ENCODE peak calls at places on chromosomes 6 and 20, in seven cellular contexts. W is PC-3, Y is cardiac muscle cell, M is fibroblast of lung, R is HCT116, B is ovary, F is upper lobe of left lung. Q is an unnamed sample. For H3K4me1, the result is how much of the 10 kb centered on the place peaks cover.

GRCh38 chr6:8194499-8194898 is 92.2 kb upstream of the EEF1E1 start:
- DNase-seq in W (no peak), Y (no peak), M (peak), R (no peak), B (no peak), F (no peak), Q (no peak)

GRCh38 chr20:49405062-49405683 is 77.3 kb downstream of the KCNB1 start:
- DNase-seq in W (no peak), Y (no peak), M (no peak), R (no peak), B (no peak), F (no peak), Q (no peak)

GRCh38 chr6:1609662-1610496 is at the start of gene FOXC1:
- DNase-seq in W (peak), Y (peak), M (peak), R (peak), B (peak), F (peak), Q (peak)

GRCh38 chr20:38034108-38034649 is 633 bp downstream of the RPRD1B start:
- DNase-seq in W (no peak), Y (no peak), M (peak), R (no peak), B (no peak), F (no peak), Q (no peak)

GRCh38 chr6:82872092-82872635 is 193.5 kb downstream of the UBE3D start:
- DNase-seq in W (peak), Y (no peak), M (no peak), R (no peak), B (no peak), F (no peak), Q (no peak)

GRCh38 chr6:78363688-78364087 is 503.7 kb upstream of the IRAK1BP1 start:
- DNase-seq in W (no peak), Y (no peak), M (no peak), R (no peak), B (no peak), F (no peak), Q (no peak)

GRCh38 chr20:46631874-46632446 is 19.3 kb downstream of the SLC13A3 start:
- DNase-seq in W (no peak), Y (no peak), M (no peak), R (no peak), B (no peak), F (no peak), Q (no peak)

GRCh38 chr20:17731233-17731632 is 31.5 kb downstream of the BANF2 start:
- DNase-seq in W (no peak), Y (no peak), M (no peak), R (no peak), B (no peak), F (no peak), Q (no peak)

GRCh38 chr6:85368631-85369030 is 81.3 kb upstream of the NT5E start:
- DNase-seq in W (no peak), Y (no peak), M (peak), R (no peak), B (no peak), F (no peak), Q (no peak)

GRCh38 chr20:38547288-38547825 is 33.6 kb upstream of the ADIG start:
- DNase-seq in W (peak), Y (no peak), M (no peak), R (no peak), B (no peak), F (no peak), Q (no peak)

GRCh38 chr6:168292911-168293310 is 26.7 kb downstream of the DACT2 start:
- DNase-seq in W (no peak), Y (no peak), M (no peak), R (no peak), B (no peak), F (no peak), Q (no peak)

GRCh38 chr6:24840187-24840586 is 41.5 kb upstream of the ARMH2 start:
- DNase-seq in W (no peak), Y (no peak), M (no peak), R (no peak), B (no peak), F (no peak), Q (no peak)

GRCh38 chr6:133888931-133889556 is at the start of gene TCF21:
- DNase-seq in W (no peak), Y (peak), M (peak), R (no peak), B (peak), F (no peak), Q (no peak)

GRCh38 chr20:17610566-17611289 is 40.9 kb downstream of the DSTN start:
- DNase-seq in W (no peak), Y (no peak), M (peak), R (no peak), B (no peak), F (peak), Q (peak)

GRCh38 chr6:149140137-149140909 is 177.2 kb upstream of the TAB2 start:
- DNase-seq in W (no peak), Y (peak), M (no peak), R (no peak), B (no peak), F (no peak), Q (no peak)

GRCh38 chr6:157019733-157020132 is 242.6 kb downstream of the ARID1B start:
- DNase-seq in W (peak), Y (peak), M (no peak), R (no peak), B (no peak), F (no peak), Q (no peak)

GRCh38 chr20:21028436-21028835 is 77.7 kb downstream of the LINC00237 start:
- DNase-seq in W (no peak), Y (no peak), M (no peak), R (no peak), B (no peak), F (no peak), Q (no peak)

GRCh38 chr6:159149641-159150040 is 19.6 kb upstream of the FNDC1 start:
- DNase-seq in W (no peak), Y (no peak), M (no peak), R (no peak), B (no peak), F (no peak), Q (no peak)

GRCh38 chr6:11009353-11009752 is 34.8 kb downstream of the ELOVL2 start:
- DNase-seq in W (peak), Y (peak), M (peak), R (peak), B (no peak), F (no peak), Q (peak)

GRCh38 chr20:37562695-37563480 is 35.2 kb upstream of the BLCAP start:
- DNase-seq in W (no peak), Y (no peak), M (no peak), R (no peak), B (no peak), F (no peak), Q (no peak)

GRCh38 chr6:28981391-28981832 is 23.7 kb downstream of the ZNF311 start:
- DNase-seq in W (peak), Y (peak), M (peak), R (peak), B (peak), F (no peak), Q (peak)
- H3K4me1 ChIP-seq in W (under half), Y (under half), M (under half), R (under half), B (under half), F (under half), Q (under half)

GRCh38 chr6:98041921-98042320 is 758.9 kb upstream of the MMS22L start:
- DNase-seq in W (no peak), Y (no peak), M (peak), R (no peak), B (no peak), F (no peak), Q (no peak)

GRCh38 chr6:98037571-98037970 is 754.6 kb upstream of the MMS22L start:
- DNase-seq in W (peak), Y (no peak), M (no peak), R (no peak), B (no peak), F (no peak), Q (no peak)

GRCh38 chr6:98041072-98041471 is 758.1 kb upstream of the MMS22L start:
- DNase-seq in W (no peak), Y (no peak), M (peak), R (no peak), B (no peak), F (no peak), Q (no peak)

GRCh38 chr6:98039443-98039842 is 756.4 kb upstream of the MMS22L start:
- DNase-seq in W (no peak), Y (no peak), M (no peak), R (no peak), B (no peak), F (no peak), Q (no peak)

GRCh38 chr6:98039876-98040605 is 757.0 kb upstream of the MMS22L start:
- DNase-seq in W (peak), Y (peak), M (peak), R (no peak), B (no peak), F (no peak), Q (no peak)
- TF ChIP-seq CTCF in W (peak), Y (no peak), M (no peak), R (peak), B (no peak), F (no peak), Q (peak)

DNA sequence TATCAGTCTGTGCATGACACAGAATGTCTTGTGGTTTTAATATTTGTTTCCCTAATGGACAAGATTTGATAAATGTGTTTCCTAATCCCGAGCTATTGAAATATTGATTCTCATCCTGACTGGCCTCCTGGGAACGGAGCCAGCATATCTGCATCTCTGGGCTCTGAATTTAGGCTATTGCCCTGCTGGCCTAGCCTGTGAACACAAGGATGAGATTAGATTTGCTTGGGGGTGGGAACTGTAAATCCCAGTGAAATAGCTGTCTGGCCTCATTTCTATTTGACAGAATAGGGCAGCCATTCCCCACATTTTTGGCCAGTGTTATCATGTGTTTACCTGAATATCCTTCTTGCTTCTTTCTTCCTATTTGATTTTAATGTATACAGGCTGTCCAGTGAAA is 198.4 kb upstream of the SOX4 start:
- DNase-seq in W (peak), Y (peak), M (peak), R (no peak), B (no peak), F (no peak), Q (peak)
- H3K27ac ChIP-seq in W (no peak), Y (no peak), M (no peak), R (no peak), B (no peak), F (no peak), Q (no peak)

DNA sequence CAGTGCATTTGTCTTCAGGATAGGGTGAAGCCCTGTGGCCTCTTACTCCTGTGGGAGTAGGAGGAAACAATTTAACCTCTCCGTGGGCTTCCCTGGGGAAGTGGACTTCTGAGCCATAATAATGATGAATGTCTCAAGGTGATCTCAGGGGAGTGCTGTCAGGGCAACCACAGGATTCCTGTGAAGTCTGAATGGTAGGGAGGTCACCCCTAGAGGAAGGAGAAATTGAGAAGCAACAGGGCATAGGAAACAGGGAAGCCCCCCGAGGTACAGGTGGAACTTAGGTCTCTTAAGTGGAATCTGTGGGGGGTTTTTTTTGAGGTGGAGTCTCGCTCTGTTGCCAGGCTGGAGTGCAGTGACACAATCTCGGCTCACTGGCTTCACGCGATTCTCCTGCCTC is 26.9 kb downstream of the STK35 start:
- DNase-seq in W (no peak), Y (no peak), M (no peak), R (no peak), B (no peak), F (no peak), Q (no peak)
- H3K4me1 ChIP-seq in W (under half), Y (under half), M (under half), R (under half), B (under half), F (under half), Q (under half)

DNA sequence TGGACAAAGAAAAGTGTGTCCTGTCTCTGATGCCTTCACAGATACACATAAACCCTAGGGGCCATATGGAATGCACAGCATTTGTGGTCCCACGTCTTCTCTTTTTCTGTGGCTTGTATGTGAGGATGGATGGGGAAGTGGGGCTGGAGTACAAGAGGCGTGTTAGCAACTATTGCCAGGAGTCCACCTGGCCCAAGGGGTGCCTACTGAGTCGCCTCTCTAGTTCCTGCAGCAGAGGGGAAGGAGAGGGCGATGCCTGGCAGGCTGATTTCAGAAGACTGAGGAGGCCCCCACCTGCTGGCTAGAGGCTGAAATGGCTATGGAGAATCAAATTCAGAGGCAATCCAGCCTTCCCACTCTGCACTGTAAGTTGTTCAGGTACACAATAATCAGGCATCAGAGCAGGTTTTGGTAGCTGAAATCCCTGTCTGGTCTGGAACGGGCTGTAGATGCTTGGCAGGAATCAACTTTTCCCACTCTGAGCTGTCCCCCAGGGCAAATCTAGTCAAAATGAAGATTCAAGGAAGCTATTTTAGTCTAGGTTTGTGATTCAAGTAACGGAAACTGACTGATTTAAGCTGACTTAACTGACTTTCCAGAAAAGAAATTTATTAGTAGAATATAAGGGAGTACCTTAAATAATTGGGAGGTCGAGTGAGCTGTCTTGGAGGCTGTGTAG is 14.9 kb upstream of the PPARD start:
- DNase-seq in W (peak), Y (peak), M (peak), R (peak), B (no peak), F (no peak), Q (peak)
- TF ChIP-seq CTCF in W (peak), Y (peak), M (peak), R (peak), B (no peak), F (peak), Q (peak)

GRCh38 chr6:7145269-7146078 is 37.7 kb downstream of the RREB1 start:
- DNase-seq in W (peak), Y (no peak), M (no peak), R (no peak), B (no peak), F (no peak), Q (peak)
- H3K27ac ChIP-seq in W (peak), Y (peak), M (peak), R (no peak), B (no peak), F (peak), Q (peak)

GRCh38 chr6:137794510-137795200 is 72.4 kb upstream of the TNFAIP3 start:
- DNase-seq in W (no peak), Y (no peak), M (no peak), R (no peak), B (no peak), F (no peak), Q (no peak)

GRCh38 chr6:137791281-137792159 is 75.5 kb upstream of the TNFAIP3 start:
- DNase-seq in W (no peak), Y (no peak), M (no peak), R (no peak), B (no peak), F (no peak), Q (no peak)

GRCh38 chr6:137792160-137793033 is 74.7 kb upstream of the TNFAIP3 start:
- DNase-seq in W (no peak), Y (no peak), M (peak), R (no peak), B (no peak), F (no peak), Q (no peak)

GRCh38 chr6:137795510-137795909 is 71.5 kb upstream of the TNFAIP3 start:
- DNase-seq in W (no peak), Y (no peak), M (no peak), R (no peak), B (no peak), F (no peak), Q (no peak)

DNA sequence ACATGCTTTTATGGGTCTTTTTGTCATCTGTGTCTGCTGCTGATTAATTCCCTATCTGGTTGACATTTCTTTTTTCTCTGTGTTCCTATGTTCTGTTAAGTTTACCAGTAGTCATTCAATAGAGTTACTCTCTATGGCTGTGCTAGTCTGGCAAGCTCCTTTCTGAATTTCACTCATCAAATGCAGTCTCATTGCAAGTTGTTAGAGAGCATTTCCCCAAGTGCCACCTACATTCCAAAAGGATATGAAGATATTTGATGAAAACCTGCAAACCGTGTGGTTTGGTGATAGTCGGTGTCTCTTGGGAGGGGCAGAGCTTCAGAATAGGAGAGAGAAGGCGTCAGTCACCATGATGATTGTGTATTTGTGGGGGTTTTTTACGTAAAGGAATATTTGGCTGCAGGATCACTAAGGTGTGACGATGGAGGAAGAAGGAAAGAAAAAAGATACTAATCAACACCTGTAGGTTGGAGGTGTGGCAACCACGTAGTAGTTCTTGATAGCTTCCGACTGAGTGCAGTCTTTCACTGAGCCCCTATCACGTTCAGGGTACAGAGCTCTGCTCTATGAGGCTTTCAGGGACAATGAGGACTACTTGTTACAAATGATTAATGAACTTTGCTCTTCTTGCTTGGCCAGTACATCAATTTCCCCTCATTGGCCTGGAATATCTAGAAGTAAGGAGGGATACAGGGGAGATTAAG is 73.1 kb upstream of the TNFAIP3 start:
- DNase-seq in W (no peak), Y (no peak), M (no peak), R (no peak), B (no peak), F (no peak), Q (no peak)
- H3K4me1 ChIP-seq in W (under half), Y (under half), M (under half), R (under half), B (under half), F (under half), Q (under half)